ENCODE peak calls at places on chromosomes 2 and 18, in five cellular contexts. One of them, this sample, is unnamed. For H3K27me3, the result is how much of the 10 kb centered on the place peaks cover.

GRCh38 chr2:128354731-128355470 is 36.2 kb upstream of the HS6ST1 start:
- DNase-seq in heart left ventricle: no peak
- DNase-seq in adrenal gland: no peak
- DNase-seq in GM12878: no peak
- DNase-seq in body of pancreas: no peak
- DNase-seq in this sample: no peak

GRCh38 chr2:42013409-42013808 is 34.4 kb upstream of the PKDCC start:
- DNase-seq in heart left ventricle: no peak
- DNase-seq in GM12878: no peak
- DNase-seq in adrenal gland: no peak
- DNase-seq in body of pancreas: no peak
- DNase-seq in this sample: no peak

GRCh38 chr2:132668189-132668833 is 1.7 kb downstream of the LYPD1 start:
- DNase-seq in heart left ventricle: no peak
- DNase-seq in adrenal gland: no peak
- DNase-seq in GM12878: no peak
- DNase-seq in body of pancreas: no peak
- DNase-seq in this sample: no peak

GRCh38 chr2:205716126-205716525 is 33.8 kb downstream of the NRP2 start:
- DNase-seq in adrenal gland: no peak
- DNase-seq in heart left ventricle: no peak
- DNase-seq in GM12878: no peak
- DNase-seq in body of pancreas: no peak
- DNase-seq in this sample: peak

GRCh38 chr18:9684901-9685738 is 23.0 kb upstream of the RAB31 start:
- DNase-seq in body of pancreas: no peak
- DNase-seq in GM12878: no peak
- DNase-seq in adrenal gland: no peak
- DNase-seq in heart left ventricle: peak
- DNase-seq in this sample: no peak

GRCh38 chr18:5584751-5585417 is 41.1 kb upstream of the EPB41L3 start:
- DNase-seq in heart left ventricle: no peak
- DNase-seq in GM12878: no peak
- DNase-seq in body of pancreas: no peak
- DNase-seq in adrenal gland: no peak
- DNase-seq in this sample: no peak

GRCh38 chr2:218780851-218781690 is 876 bp upstream of the CYP27A1 start:
- DNase-seq in body of pancreas: no peak
- DNase-seq in heart left ventricle: no peak
- DNase-seq in GM12878: no peak
- DNase-seq in adrenal gland: no peak
- DNase-seq in this sample: no peak

GRCh38 chr2:171893196-171893823 is 734 bp downstream of the SLC25A12 start:
- DNase-seq in GM12878: no peak
- DNase-seq in body of pancreas: no peak
- DNase-seq in adrenal gland: no peak
- DNase-seq in heart left ventricle: no peak
- DNase-seq in this sample: no peak

GRCh38 chr2:113175101-113175628 is 1.4 kb downstream of the PSD4 start:
- DNase-seq in adrenal gland: peak
- DNase-seq in GM12878: peak
- DNase-seq in body of pancreas: peak
- DNase-seq in heart left ventricle: no peak
- DNase-seq in this sample: peak

GRCh38 chr2:55097462-55098410 is 47.5 kb upstream of the RTN4 start:
- DNase-seq in adrenal gland: peak
- DNase-seq in heart left ventricle: no peak
- DNase-seq in body of pancreas: no peak
- DNase-seq in GM12878: no peak
- DNase-seq in this sample: no peak

GRCh38 chr18:13375302-13376255 is 157.0 kb downstream of the LDLRAD4 start:
- DNase-seq in GM12878: peak
- DNase-seq in adrenal gland: peak
- DNase-seq in body of pancreas: peak
- DNase-seq in heart left ventricle: peak
- DNase-seq in this sample: peak

GRCh38 chr2:197294260-197294659 is 16.3 kb downstream of the ANKRD44 start:
- DNase-seq in heart left ventricle: no peak
- DNase-seq in GM12878: no peak
- DNase-seq in adrenal gland: no peak
- DNase-seq in body of pancreas: no peak
- DNase-seq in this sample: no peak

GRCh38 chr18:78776151-78776550 is 203.5 kb upstream of the SALL3 start:
- DNase-seq in GM12878: no peak
- DNase-seq in heart left ventricle: no peak
- DNase-seq in adrenal gland: no peak
- DNase-seq in body of pancreas: no peak
- DNase-seq in this sample: peak

GRCh38 chr2:240013343-240013742 is 11.8 kb downstream of the NDUFA10 start:
- DNase-seq in GM12878: no peak
- DNase-seq in body of pancreas: no peak
- DNase-seq in heart left ventricle: no peak
- DNase-seq in adrenal gland: no peak
- DNase-seq in this sample: no peak

GRCh38 chr2:54559593-54560145 is 103.5 kb downstream of the SPTBN1 start:
- DNase-seq in GM12878: no peak
- DNase-seq in heart left ventricle: peak
- DNase-seq in body of pancreas: peak
- DNase-seq in adrenal gland: peak
- DNase-seq in this sample: no peak

GRCh38 chr18:49613141-49613641 is 51.3 kb downstream of the LIPG start:
- DNase-seq in GM12878: no peak
- DNase-seq in adrenal gland: no peak
- DNase-seq in heart left ventricle: no peak
- DNase-seq in body of pancreas: peak
- DNase-seq in this sample: no peak

GRCh38 chr2:164910091-164910899 is 45.0 kb downstream of the SLC38A11 start:
- DNase-seq in adrenal gland: peak
- DNase-seq in GM12878: no peak
- DNase-seq in body of pancreas: peak
- DNase-seq in heart left ventricle: no peak
- DNase-seq in this sample: peak
- H3K4me3 ChIP-seq in adrenal gland: no peak
- H3K4me3 ChIP-seq in GM12878: no peak
- H3K4me3 ChIP-seq in body of pancreas: no peak
- H3K4me3 ChIP-seq in heart left ventricle: no peak
- H3K4me3 ChIP-seq in this sample: no peak

GRCh38 chr2:177264539-177265385 is at the start of gene NFE2L2:
- DNase-seq in GM12878: peak
- DNase-seq in heart left ventricle: peak
- DNase-seq in adrenal gland: peak
- DNase-seq in body of pancreas: peak
- DNase-seq in this sample: peak

GRCh38 chr2:177265386-177265690 is 811 bp upstream of the NFE2L2 start:
- DNase-seq in GM12878: no peak
- DNase-seq in adrenal gland: no peak
- DNase-seq in heart left ventricle: peak
- DNase-seq in body of pancreas: no peak
- DNase-seq in this sample: peak

GRCh38 chr2:177263451-177264208 is 897 bp downstream of the NFE2L2 start:
- DNase-seq in body of pancreas: peak
- DNase-seq in GM12878: peak
- DNase-seq in heart left ventricle: peak
- DNase-seq in adrenal gland: peak
- DNase-seq in this sample: peak

GRCh38 chr2:177262958-177263450 is 1.5 kb downstream of the NFE2L2 start:
- DNase-seq in adrenal gland: no peak
- DNase-seq in body of pancreas: no peak
- DNase-seq in GM12878: no peak
- DNase-seq in heart left ventricle: no peak
- DNase-seq in this sample: no peak

DNA sequence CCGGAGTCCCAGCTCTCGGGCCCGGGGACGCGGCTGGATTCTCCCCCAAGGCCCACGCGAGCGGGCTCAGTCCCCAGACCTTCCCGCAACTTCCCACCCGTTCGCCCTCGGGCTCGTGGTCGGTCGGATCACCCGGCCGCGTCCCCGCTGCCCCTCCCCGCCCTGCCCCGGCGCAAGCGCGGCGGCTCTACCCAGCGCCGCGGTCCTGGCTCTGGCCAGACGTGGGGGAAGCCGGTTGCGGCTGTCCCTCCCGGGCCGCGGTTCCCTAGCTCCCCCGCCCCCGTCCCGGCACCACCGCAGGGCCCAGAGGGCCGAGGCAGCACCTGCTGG is 353 bp downstream of the NFE2L2 start:
- DNase-seq in adrenal gland: peak
- DNase-seq in GM12878: no peak
- DNase-seq in heart left ventricle: no peak
- DNase-seq in body of pancreas: peak
- DNase-seq in this sample: no peak
- TF ChIP-seq POLR2A in adrenal gland: no peak
- TF ChIP-seq POLR2A in GM12878: no peak
- TF ChIP-seq POLR2A in heart left ventricle: no peak
- TF ChIP-seq POLR2A in body of pancreas: no peak
- TF ChIP-seq POLR2A in this sample: no peak

DNA sequence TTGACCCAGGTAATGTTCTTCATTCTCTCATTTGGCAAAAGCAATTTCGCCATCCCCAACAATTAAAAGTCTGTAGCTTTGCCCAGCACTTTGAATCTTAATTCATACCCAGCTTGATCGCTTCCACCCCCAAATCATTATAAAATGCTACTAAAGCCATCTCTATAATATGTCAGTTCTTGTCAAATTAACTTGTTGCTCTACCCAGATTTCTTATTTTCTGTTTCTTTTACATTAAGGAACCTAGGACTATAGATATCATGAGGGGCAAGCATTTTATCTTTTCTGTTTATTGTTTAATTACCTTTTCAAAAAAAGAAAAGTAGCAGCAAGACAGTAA is 6.1 kb upstream of the POU3F3 start:
- DNase-seq in adrenal gland: no peak
- DNase-seq in body of pancreas: no peak
- DNase-seq in heart left ventricle: no peak
- DNase-seq in GM12878: no peak
- DNase-seq in this sample: no peak
- H3K27me3 ChIP-seq in adrenal gland: half or more
- H3K27me3 ChIP-seq in body of pancreas: half or more
- H3K27me3 ChIP-seq in heart left ventricle: half or more
- H3K27me3 ChIP-seq in GM12878: under half
- H3K27me3 ChIP-seq in this sample: under half

DNA sequence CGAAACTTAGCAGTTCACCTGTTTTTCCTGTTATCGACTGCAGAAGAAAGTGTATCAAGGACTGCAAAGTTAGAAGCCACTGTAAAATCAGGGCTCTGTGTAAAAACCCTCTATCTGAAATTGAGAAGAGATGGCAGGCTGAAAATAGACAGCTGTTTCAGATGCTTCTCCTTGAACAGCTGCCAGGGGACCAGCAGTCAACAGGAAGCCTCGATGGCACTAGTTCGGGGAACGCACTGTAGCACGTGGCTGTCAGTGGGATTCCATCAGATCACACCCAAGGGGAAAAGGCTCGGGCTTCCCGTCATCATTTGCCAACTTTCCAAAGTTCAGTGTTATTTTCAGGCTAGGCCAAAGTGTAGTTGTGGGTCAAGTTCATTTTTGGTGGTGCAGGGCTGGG is 316.9 kb downstream of the TXNL1 start:
- DNase-seq in heart left ventricle: peak
- DNase-seq in GM12878: no peak
- DNase-seq in adrenal gland: peak
- DNase-seq in body of pancreas: peak
- DNase-seq in this sample: no peak
- H3K4me3 ChIP-seq in heart left ventricle: no peak
- H3K4me3 ChIP-seq in GM12878: no peak
- H3K4me3 ChIP-seq in adrenal gland: no peak
- H3K4me3 ChIP-seq in body of pancreas: no peak
- H3K4me3 ChIP-seq in this sample: no peak

GRCh38 chr18:22088029-22088428 is 81.4 kb upstream of the GATA6 start:
- DNase-seq in heart left ventricle: peak
- DNase-seq in body of pancreas: peak
- DNase-seq in adrenal gland: peak
- DNase-seq in GM12878: no peak
- DNase-seq in this sample: peak
- TF ChIP-seq POLR2A in heart left ventricle: no peak
- TF ChIP-seq POLR2A in body of pancreas: no peak
- TF ChIP-seq POLR2A in adrenal gland: no peak
- TF ChIP-seq POLR2A in GM12878: no peak
- TF ChIP-seq POLR2A in this sample: no peak

GRCh38 chr2:199468561-199469513 is 11.1 kb upstream of the SATB2 start:
- DNase-seq in heart left ventricle: no peak
- DNase-seq in GM12878: no peak
- DNase-seq in body of pancreas: no peak
- DNase-seq in adrenal gland: no peak
- DNase-seq in this sample: no peak
- H3K27me3 ChIP-seq in heart left ventricle: half or more
- H3K27me3 ChIP-seq in GM12878: under half
- H3K27me3 ChIP-seq in body of pancreas: half or more
- H3K27me3 ChIP-seq in adrenal gland: half or more
- H3K27me3 ChIP-seq in this sample: under half

GRCh38 chr18:23690505-23691068 is 1.3 kb downstream of the LAMA3 start:
- DNase-seq in GM12878: no peak
- DNase-seq in adrenal gland: no peak
- DNase-seq in heart left ventricle: no peak
- DNase-seq in body of pancreas: no peak
- DNase-seq in this sample: no peak
- H3K4me3 ChIP-seq in GM12878: no peak
- H3K4me3 ChIP-seq in adrenal gland: no peak
- H3K4me3 ChIP-seq in heart left ventricle: peak
- H3K4me3 ChIP-seq in body of pancreas: no peak
- H3K4me3 ChIP-seq in this sample: peak

This sample was measured in Peyer's patch.